ENCODE peak calls at places on chromosomes 13 and 19, in four cellular contexts. One of them, this sample, is unnamed.

GRCh38 chr13:95123726-95124125 is 177.5 kb downstream of the ABCC4 start:
- DNase-seq in NCI-H345: no peak
- DNase-seq in heart right ventricle: no peak
- DNase-seq in uterus: no peak
- DNase-seq in this sample: no peak

GRCh38 chr13:48236528-48237353 is 3.7 kb downstream of the ITM2B start:
- DNase-seq in heart right ventricle: no peak
- DNase-seq in uterus: no peak
- DNase-seq in NCI-H345: no peak
- DNase-seq in this sample: no peak

GRCh38 chr19:34962281-34962944 is 1.6 kb downstream of the ZNF792 start:
- DNase-seq in uterus: peak
- DNase-seq in heart right ventricle: no peak
- DNase-seq in NCI-H345: no peak
- DNase-seq in this sample: no peak

GRCh38 chr13:108342369-108343289 is 73.1 kb downstream of the TNFSF13B start:
- DNase-seq in uterus: no peak
- DNase-seq in NCI-H345: peak
- DNase-seq in heart right ventricle: no peak
- DNase-seq in this sample: no peak

GRCh38 chr13:96810104-96810503 is 184.2 kb downstream of the OXGR1 start:
- DNase-seq in uterus: no peak
- DNase-seq in NCI-H345: no peak
- DNase-seq in heart right ventricle: no peak
- DNase-seq in this sample: no peak

GRCh38 chr19:49690073-49690655 is 752 bp upstream of the CPT1C start:
- DNase-seq in uterus: no peak
- DNase-seq in heart right ventricle: no peak
- DNase-seq in NCI-H345: no peak
- DNase-seq in this sample: no peak

GRCh38 chr13:25046985-25047660 is 48.8 kb upstream of the PABPC3 start:
- DNase-seq in uterus: no peak
- DNase-seq in heart right ventricle: no peak
- DNase-seq in NCI-H345: peak
- DNase-seq in this sample: no peak

GRCh38 chr13:73800011-73800410 is 334.2 kb downstream of the KLF12 start:
- DNase-seq in heart right ventricle: no peak
- DNase-seq in uterus: no peak
- DNase-seq in NCI-H345: no peak
- DNase-seq in this sample: no peak

GRCh38 chr19:27833031-27833430 is 1379.9 kb downstream of the UQCRFS1 start:
- DNase-seq in uterus: no peak
- DNase-seq in heart right ventricle: no peak
- DNase-seq in NCI-H345: no peak
- DNase-seq in this sample: no peak

GRCh38 chr13:112117258-112117954 is 50.5 kb downstream of the SOX1 start:
- DNase-seq in uterus: no peak
- DNase-seq in heart right ventricle: no peak
- DNase-seq in NCI-H345: no peak
- DNase-seq in this sample: no peak

GRCh38 chr13:46355906-46356305 is 31.1 kb downstream of the RUBCNL start:
- DNase-seq in NCI-H345: no peak
- DNase-seq in heart right ventricle: no peak
- DNase-seq in uterus: no peak
- DNase-seq in this sample: no peak

GRCh38 chr13:32125746-32126145 is 94.2 kb downstream of the FRY start:
- DNase-seq in uterus: no peak
- DNase-seq in NCI-H345: no peak
- DNase-seq in heart right ventricle: no peak
- DNase-seq in this sample: no peak

GRCh38 chr13:77409412-77409811 is 82.5 kb upstream of the MYCBP2 start:
- DNase-seq in heart right ventricle: no peak
- DNase-seq in uterus: no peak
- DNase-seq in NCI-H345: no peak
- DNase-seq in this sample: no peak